ENCODE peak calls at places on chromosome 15, in four cellular contexts. One of them, this sample, is unnamed.

GRCh38 chr15:36936652-36937051 is 163.7 kb downstream of the MEIS2 start:
- DNase-seq in suprapubic skin: no peak
- DNase-seq in tibial artery: no peak
- DNase-seq in thyroid gland: no peak
- DNase-seq in this sample: no peak

GRCh38 chr15:73965094-73965729 is 26.9 kb downstream of the STOML1 start:
- DNase-seq in suprapubic skin: no peak
- DNase-seq in tibial artery: peak; percentile 58
- DNase-seq in thyroid gland: no peak
- DNase-seq in this sample: no peak

GRCh38 chr15:62758126-62758951 is 284.2 kb upstream of the TPM1 start:
- DNase-seq in suprapubic skin: peak; percentile 76
- DNase-seq in tibial artery: peak; percentile 77
- DNase-seq in thyroid gland: peak; percentile 61
- DNase-seq in this sample: no peak

GRCh38 chr15:61095804-61096506 is 133.1 kb downstream of the RORA start:
- DNase-seq in suprapubic skin: no peak
- DNase-seq in tibial artery: no peak
- DNase-seq in thyroid gland: no peak
- DNase-seq in this sample: no peak

GRCh38 chr15:91186892-91187644 is 87.0 kb downstream of the SV2B start:
- DNase-seq in suprapubic skin: no peak
- DNase-seq in tibial artery: no peak
- DNase-seq in thyroid gland: no peak
- DNase-seq in this sample: no peak

GRCh38 chr15:56739964-56740640 is 6.8 kb upstream of the ZNF280D start:
- DNase-seq in suprapubic skin: no peak
- DNase-seq in tibial artery: no peak
- DNase-seq in thyroid gland: no peak
- DNase-seq in this sample: no peak

GRCh38 chr15:73800662-73801345 is 47.7 kb upstream of the INSYN1 start:
- DNase-seq in suprapubic skin: no peak
- DNase-seq in tibial artery: peak; percentile 93
- DNase-seq in thyroid gland: peak; percentile 96
- DNase-seq in this sample: peak; percentile 69

GRCh38 chr15:89441295-89441762 is 55.1 kb downstream of the RHCG start:
- DNase-seq in suprapubic skin: no peak
- DNase-seq in tibial artery: no peak
- DNase-seq in thyroid gland: no peak
- DNase-seq in this sample: no peak

GRCh38 chr15:67080118-67080899 is 14.9 kb downstream of the SMAD3 start:
- DNase-seq in suprapubic skin: no peak
- DNase-seq in tibial artery: peak; percentile 76
- DNase-seq in thyroid gland: peak; percentile 76
- DNase-seq in this sample: no peak

GRCh38 chr15:41603941-41604660 is 45.1 kb downstream of the TYRO3 start:
- DNase-seq in suprapubic skin: peak; percentile 78
- DNase-seq in tibial artery: peak; percentile 76
- DNase-seq in thyroid gland: peak; percentile 55
- DNase-seq in this sample: peak; percentile 63

GRCh38 chr15:56964182-56964581 is 45.7 kb downstream of the TCF12 start:
- DNase-seq in suprapubic skin: no peak
- DNase-seq in tibial artery: no peak
- DNase-seq in thyroid gland: no peak
- DNase-seq in this sample: no peak

GRCh38 chr15:60389261-60390077 is 8.3 kb downstream of the ANXA2 start:
- DNase-seq in suprapubic skin: no peak
- DNase-seq in tibial artery: no peak
- DNase-seq in thyroid gland: no peak
- DNase-seq in this sample: no peak

GRCh38 chr15:55297315-55297714 is 7.7 kb upstream of the RAB27A start:
- DNase-seq in suprapubic skin: no peak
- DNase-seq in tibial artery: no peak
- DNase-seq in thyroid gland: no peak
- DNase-seq in this sample: no peak

GRCh38 chr15:92430067-92430435 is 36.4 kb downstream of the ST8SIA2 start:
- DNase-seq in suprapubic skin: no peak
- DNase-seq in tibial artery: no peak
- DNase-seq in thyroid gland: no peak
- DNase-seq in this sample: no peak

GRCh38 chr15:63111481-63111880 is 10.2 kb upstream of the LACTB start:
- DNase-seq in suprapubic skin: no peak
- DNase-seq in tibial artery: no peak
- DNase-seq in thyroid gland: no peak
- DNase-seq in this sample: no peak

GRCh38 chr15:71314956-71315537 is 199.8 kb downstream of the THSD4 start:
- DNase-seq in suprapubic skin: no peak
- DNase-seq in tibial artery: no peak
- DNase-seq in thyroid gland: no peak
- DNase-seq in this sample: no peak

GRCh38 chr15:41997845-41998244 is 23.0 kb downstream of the PLA2G4E start:
- DNase-seq in suprapubic skin: no peak
- DNase-seq in tibial artery: no peak
- DNase-seq in thyroid gland: no peak
- DNase-seq in this sample: no peak

DNA sequence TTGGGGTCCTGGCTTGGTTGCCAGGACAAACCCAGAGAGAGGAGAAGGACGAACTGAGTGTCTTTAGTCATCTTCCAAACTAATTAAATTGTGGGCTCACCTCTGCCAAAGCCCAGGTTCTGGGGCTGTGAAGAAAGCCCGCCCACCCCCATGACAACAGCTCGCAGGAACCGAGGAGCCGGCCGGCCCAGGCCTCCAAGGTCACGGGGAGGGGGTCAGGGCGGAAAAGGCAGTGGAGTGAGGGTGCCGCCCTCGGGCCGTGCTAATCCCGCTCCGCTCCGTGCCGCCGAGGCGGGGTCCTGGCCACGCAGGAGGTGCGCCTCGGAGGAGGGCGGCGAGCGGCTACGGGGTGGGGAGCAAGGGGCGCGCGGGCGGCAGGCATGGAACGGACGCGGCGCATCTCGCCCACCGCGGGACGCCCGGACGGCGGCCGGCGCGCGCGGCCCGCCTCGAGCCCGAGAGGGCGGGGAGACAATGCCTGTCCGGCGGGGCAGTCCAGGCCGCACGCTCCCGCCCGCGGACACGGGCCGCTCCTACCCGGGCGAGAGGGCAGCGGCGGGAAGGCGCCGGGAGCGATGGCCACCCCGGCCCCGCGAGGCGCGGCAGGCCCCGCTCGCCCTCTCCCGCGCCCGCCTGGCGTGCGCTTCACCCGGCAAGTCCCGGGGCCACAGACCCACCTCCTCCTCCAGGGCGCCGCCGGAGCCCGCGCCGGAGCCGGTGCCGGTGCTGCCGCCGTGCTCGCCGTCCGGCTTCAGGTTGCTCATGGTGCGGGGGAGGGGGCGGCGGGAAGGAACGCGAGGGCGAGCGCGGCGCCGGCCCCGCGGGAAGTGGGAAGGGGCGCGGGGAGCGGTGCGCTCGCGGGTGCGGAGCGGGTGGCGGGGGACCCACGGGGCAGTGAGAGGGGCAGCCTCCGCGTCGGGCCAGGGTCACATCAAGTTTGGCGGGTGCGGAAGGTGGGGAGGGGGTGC is 549 bp downstream of the RBPMS2 start:
- DNase-seq in suprapubic skin: no peak
- DNase-seq in tibial artery: no peak
- DNase-seq in thyroid gland: peak; percentile 43
- DNase-seq in this sample: no peak
- H3K4me3 ChIP-seq in suprapubic skin: peak overlapping the region; percentile 74
- H3K4me3 ChIP-seq in tibial artery: peak overlapping the region; percentile 76
- H3K4me3 ChIP-seq in thyroid gland: peak overlapping the region; percentile 85
- H3K4me3 ChIP-seq in this sample: peak overlapping the region; percentile 42

DNA sequence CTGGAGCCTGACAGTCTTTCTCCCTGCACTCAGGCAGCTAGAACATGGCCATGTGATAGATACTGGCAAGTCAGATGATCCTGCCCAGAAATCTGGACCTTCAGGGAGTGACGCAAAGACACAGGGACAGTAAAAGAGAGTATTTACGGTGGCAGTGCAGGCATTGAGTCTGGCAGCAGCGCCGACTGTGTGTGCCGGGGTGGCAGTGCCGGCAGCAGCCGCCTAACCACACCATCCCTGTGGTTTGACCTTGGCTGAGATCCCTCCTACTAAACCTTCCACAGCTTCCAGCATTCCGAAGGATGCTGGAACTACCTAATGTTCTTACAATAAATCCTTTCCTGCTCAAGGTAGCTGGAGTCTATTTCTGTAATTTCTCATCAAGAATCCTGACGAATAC is 4.6 kb upstream of the TSPAN3 start:
- DNase-seq in suprapubic skin: no peak
- DNase-seq in tibial artery: no peak
- DNase-seq in thyroid gland: no peak
- DNase-seq in this sample: peak; percentile 48
- TF ChIP-seq CTCF in suprapubic skin: no peak
- TF ChIP-seq CTCF in tibial artery: no peak
- TF ChIP-seq CTCF in thyroid gland: no peak
- TF ChIP-seq CTCF in this sample: no peak

DNA sequence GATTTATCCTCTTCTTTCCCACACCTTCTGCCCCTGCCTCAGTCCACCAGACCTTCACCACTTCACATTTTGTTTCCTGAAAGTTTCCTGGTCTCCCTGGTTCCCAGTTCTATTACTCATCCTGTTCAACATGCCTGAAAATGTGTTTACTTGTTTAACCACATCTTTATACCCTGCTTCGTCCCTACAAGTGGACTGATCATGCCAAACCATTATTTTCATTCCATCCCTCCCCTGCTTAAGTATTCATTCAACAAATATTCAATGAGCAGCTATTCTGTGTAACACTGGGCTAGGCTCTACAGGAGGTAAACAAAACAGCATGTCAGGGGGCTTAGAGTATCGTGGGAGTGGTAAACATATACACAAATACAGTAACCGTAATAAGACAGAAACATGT is 5.5 kb downstream of the MYO5A start:
- DNase-seq in suprapubic skin: no peak
- DNase-seq in tibial artery: no peak
- DNase-seq in thyroid gland: no peak
- DNase-seq in this sample: no peak
- H3K27ac ChIP-seq in suprapubic skin: no peak overlapping the region
- H3K27ac ChIP-seq in tibial artery: no peak overlapping the region
- H3K27ac ChIP-seq in thyroid gland: no peak overlapping the region
- H3K27ac ChIP-seq in this sample: no peak overlapping the region

DNA sequence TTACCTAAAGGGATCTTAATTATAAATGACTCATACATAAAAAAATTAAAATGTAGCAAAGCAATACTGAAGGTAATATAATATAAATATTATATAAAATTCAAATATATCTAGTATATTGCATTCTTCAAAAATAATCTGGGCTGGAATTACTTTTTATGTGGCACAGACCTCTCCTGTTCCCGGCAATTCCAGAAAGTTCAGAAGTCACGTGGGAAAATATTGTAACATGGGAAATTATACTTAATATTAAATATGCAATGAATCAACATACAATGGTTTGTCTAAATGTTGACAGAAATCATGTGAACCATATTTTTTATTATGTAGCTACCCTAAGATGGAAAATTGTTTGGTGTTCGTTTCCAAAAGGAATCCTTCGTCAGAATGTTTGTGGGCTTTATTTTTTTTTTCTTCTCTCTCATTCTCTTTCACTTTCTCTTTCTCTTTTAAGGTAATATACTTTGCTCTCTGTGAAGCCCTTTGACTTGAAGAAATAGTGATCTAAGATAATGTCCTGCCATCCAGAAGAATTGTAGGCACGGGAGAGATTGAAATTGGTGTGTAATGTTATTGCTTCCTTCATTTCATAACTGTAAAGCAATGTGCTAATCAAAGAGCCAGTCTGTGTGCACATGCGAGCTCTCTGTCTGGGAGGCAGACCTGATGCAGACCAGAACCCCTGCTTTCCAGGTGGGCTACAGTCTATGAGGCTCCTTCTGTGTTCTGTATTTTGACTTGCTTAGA is 559.4 kb downstream of the NR2F2 start:
- DNase-seq in suprapubic skin: no peak
- DNase-seq in tibial artery: no peak
- DNase-seq in thyroid gland: no peak
- DNase-seq in this sample: no peak
- H3K4me3 ChIP-seq in suprapubic skin: peak overlapping the region; percentile 8
- H3K4me3 ChIP-seq in tibial artery: peak overlapping the region; percentile 38
- H3K4me3 ChIP-seq in thyroid gland: no peak overlapping the region
- H3K4me3 ChIP-seq in this sample: peak overlapping the region; percentile 15

GRCh38 chr15:57972801-57973311 is 92.7 kb downstream of the ALDH1A2 start:
- DNase-seq in suprapubic skin: no peak
- DNase-seq in tibial artery: no peak
- DNase-seq in thyroid gland: no peak
- DNase-seq in this sample: no peak

GRCh38 chr15:57973534-57973933 is 92.0 kb downstream of the ALDH1A2 start:
- DNase-seq in suprapubic skin: no peak
- DNase-seq in tibial artery: no peak
- DNase-seq in thyroid gland: no peak
- DNase-seq in this sample: no peak

DNA sequence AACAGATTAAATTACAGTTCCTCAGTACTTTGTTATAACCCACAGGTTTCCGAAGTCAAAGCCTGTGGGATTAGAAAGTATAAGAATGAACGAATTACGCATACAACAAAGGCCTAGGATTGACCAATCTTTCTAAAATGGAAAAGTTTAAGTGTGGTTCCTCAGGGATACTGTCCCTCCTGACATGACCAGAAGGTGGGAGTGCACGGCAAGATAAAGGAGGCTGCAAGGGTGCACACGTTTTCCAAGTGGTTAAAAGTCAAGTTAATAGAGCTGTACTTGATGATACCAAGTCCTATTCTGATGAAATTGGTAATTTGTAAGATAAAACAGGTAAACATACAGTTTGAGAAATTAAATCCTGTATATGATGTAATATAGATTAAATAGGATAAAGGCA is 96.2 kb downstream of the ALDH1A2 start:
- DNase-seq in suprapubic skin: no peak
- DNase-seq in tibial artery: no peak
- DNase-seq in thyroid gland: no peak
- DNase-seq in this sample: no peak
- TF ChIP-seq CTCF in suprapubic skin: no peak
- TF ChIP-seq CTCF in tibial artery: no peak
- TF ChIP-seq CTCF in thyroid gland: no peak
- TF ChIP-seq CTCF in this sample: no peak